ENCODE peak calls at places on chromosomes 7 and 10, in seven cellular contexts. X is tibial nerve, F is heart right ventricle, A is Caco-2, T is fibroblast of pulmonary artery, L is HFFc6, D is MCF 10A. B is an unnamed sample.

GRCh38 chr10:90197766-90198165 is 496.4 kb downstream of the KIF20B start:
- DNase-seq in X (no peak), F (no peak), A (no peak), T (peak; percentile 42), L (no peak), D (peak; percentile 56), B (no peak)

GRCh38 chr7:25454562-25455031 is 226.3 kb upstream of the NPVF start:
- DNase-seq in X (peak; percentile 48), F (peak; percentile 18), A (no peak), T (peak; percentile 3), L (no peak), D (peak; percentile 26), B (no peak)

GRCh38 chr7:148286150-148286549 is 304.4 kb upstream of the C7orf33 start:
- DNase-seq in X (no peak), F (no peak), A (peak; percentile 47), T (no peak), L (no peak), D (peak; percentile 44), B (no peak)

GRCh38 chr10:28087675-28088351 is 88.9 kb upstream of the ODAD2 start:
- DNase-seq in X (no peak), F (no peak), A (no peak), T (peak; percentile 79), L (peak; percentile 44), D (peak; percentile 92), B (no peak)

GRCh38 chr10:102639527-102639926 is 4.8 kb upstream of the TRIM8 start:
- DNase-seq in X (no peak), F (no peak), A (no peak), T (no peak), L (no peak), D (no peak), B (no peak)

GRCh38 chr7:44247868-44248651 is 47.3 kb downstream of the YKT6 start:
- DNase-seq in X (no peak), F (no peak), A (no peak), T (no peak), L (no peak), D (no peak), B (no peak)

GRCh38 chr7:112204776-112205347 is 1.3 kb downstream of the DOCK4 start:
- DNase-seq in X (no peak), F (no peak), A (no peak), T (peak; percentile 30), L (no peak), D (peak; percentile 35), B (no peak)

GRCh38 chr7:135901585-135902540 is 75.3 kb downstream of the MTPN start:
- DNase-seq in X (no peak), F (no peak), A (no peak), T (no peak), L (no peak), D (no peak), B (peak; percentile 26)

GRCh38 chr10:131231965-131232541 is 79.5 kb downstream of the TCERG1L start:
- DNase-seq in X (no peak), F (no peak), A (no peak), T (no peak), L (no peak), D (no peak), B (no peak)

GRCh38 chr10:132548106-132548823 is 10.7 kb downstream of the INPP5A start:
- DNase-seq in X (no peak), F (no peak), A (no peak), T (no peak), L (no peak), D (no peak), B (no peak)

GRCh38 chr10:18136056-18136916 is 3.9 kb upstream of the CACNB2 start:
- DNase-seq in X (no peak), F (no peak), A (no peak), T (no peak), L (no peak), D (no peak), B (no peak)

GRCh38 chr10:91860885-91861284 is 48.4 kb downstream of the FGFBP3 start:
- DNase-seq in X (no peak), F (no peak), A (no peak), T (no peak), L (no peak), D (no peak), B (no peak)

GRCh38 chr10:91856637-91857036 is 52.6 kb downstream of the FGFBP3 start:
- DNase-seq in X (no peak), F (no peak), A (no peak), T (peak; percentile 44), L (no peak), D (peak; percentile 37), B (no peak)
- TF ChIP-seq CTCF in X (no peak), F (no peak), A (peak; percentile 77), T (peak; percentile 48), L (peak; percentile 59), D (peak; percentile 32), B (no peak)

GRCh38 chr7:5625938-5626337 is 155.5 kb downstream of the RNF216 start:
- DNase-seq in X (no peak), F (no peak), A (no peak), T (peak; percentile 73), L (peak; percentile 89), D (no peak), B (no peak)
- TF ChIP-seq CTCF in X (no peak), F (no peak), A (no peak), T (peak; percentile 8), L (peak; percentile 59), D (no peak), B (no peak)

GRCh38 chr10:70479626-70480253 is 1.2 kb downstream of the PALD1 start:
- DNase-seq in X (no peak), F (no peak), A (peak; percentile 31), T (no peak), L (no peak), D (no peak), B (no peak)
- TF ChIP-seq CTCF in X (no peak), F (no peak), A (no peak), T (no peak), L (no peak), D (no peak), B (no peak)

DNA sequence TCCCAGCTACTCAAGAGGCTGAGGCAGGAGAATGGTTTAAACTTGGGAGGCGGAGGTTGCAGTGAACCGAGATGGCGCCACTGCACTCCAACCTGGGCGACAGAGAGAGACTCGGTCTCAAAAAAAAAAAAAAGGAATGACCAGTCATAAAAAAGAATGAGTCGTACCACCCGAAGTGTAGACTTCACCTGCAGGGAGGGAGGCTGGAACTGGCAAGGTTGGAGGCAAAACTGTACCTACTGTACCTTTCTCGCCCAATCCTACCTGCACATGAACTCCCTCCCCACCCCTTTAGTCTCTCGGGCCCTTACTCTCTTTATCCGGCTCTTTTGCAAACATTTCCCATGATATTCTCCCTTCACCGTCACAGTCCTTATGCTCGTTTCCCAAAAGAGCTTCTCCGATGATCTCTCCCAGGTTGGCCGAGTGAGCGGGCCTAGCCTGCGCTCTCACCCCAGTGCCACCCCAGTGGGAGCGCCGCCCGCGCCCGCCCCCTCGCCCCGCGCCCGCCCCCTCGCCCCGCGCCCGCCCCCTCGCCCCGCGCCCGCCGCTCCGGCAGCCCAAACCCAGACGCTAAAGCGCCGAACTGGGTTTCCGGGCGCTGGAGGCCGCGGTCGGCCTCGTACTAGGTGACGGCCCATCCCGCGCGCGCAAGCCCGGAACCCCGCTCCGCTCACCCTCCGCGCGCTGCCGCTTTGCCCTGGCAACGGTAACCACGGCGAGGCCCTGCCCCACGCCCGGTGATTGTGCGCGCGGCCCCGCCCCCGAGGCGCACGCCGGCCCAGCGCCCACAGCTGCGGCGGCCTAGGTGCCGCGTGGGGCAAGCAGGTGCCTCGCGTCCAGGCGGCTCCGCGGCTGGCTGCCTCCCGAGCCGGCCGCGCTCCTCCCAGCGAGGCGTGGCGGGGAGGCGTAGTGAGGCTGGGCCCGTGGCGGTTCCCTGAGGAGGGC is at the start of gene SMKR1:
- DNase-seq in X (peak; percentile 31), F (peak; percentile 74), A (peak; percentile 66), T (peak; percentile 55), L (no peak), D (peak; percentile 63), B (peak; percentile 75)
- TF ChIP-seq CTCF in X (no peak), F (no peak), A (no peak), T (no peak), L (no peak), D (no peak), B (no peak)

GRCh38 chr10:930415-931325 is 835 bp downstream of the LARP4B start:
- DNase-seq in X (no peak), F (peak; percentile 31), A (peak; percentile 82), T (peak; percentile 21), L (peak; percentile 25), D (peak; percentile 50), B (peak; percentile 29)
- TF ChIP-seq CTCF in X (no peak), F (no peak), A (no peak), T (no peak), L (no peak), D (no peak), B (no peak)

GRCh38 chr10:113111900-113112853 is 162.1 kb downstream of the TCF7L2 start:
- DNase-seq in X (peak; percentile 47), F (no peak), A (no peak), T (peak; percentile 83), L (no peak), D (peak; percentile 91), B (no peak)

GRCh38 chr10:113104071-113104470 is 154.0 kb downstream of the TCF7L2 start:
- DNase-seq in X (no peak), F (no peak), A (no peak), T (no peak), L (peak; percentile 31), D (no peak), B (no peak)

GRCh38 chr10:113108948-113109347 is 158.9 kb downstream of the TCF7L2 start:
- DNase-seq in X (no peak), F (no peak), A (no peak), T (no peak), L (no peak), D (no peak), B (no peak)

GRCh38 chr10:113111260-113111659 is 161.2 kb downstream of the TCF7L2 start:
- DNase-seq in X (no peak), F (no peak), A (no peak), T (no peak), L (no peak), D (no peak), B (no peak)

GRCh38 chr10:113108180-113108835 is 158.3 kb downstream of the TCF7L2 start:
- DNase-seq in X (no peak), F (peak; percentile 35), A (no peak), T (no peak), L (no peak), D (peak; percentile 22), B (no peak)
- TF ChIP-seq CTCF in X (peak; percentile 17), F (no peak), A (peak; percentile 63), T (peak; percentile 43), L (peak; percentile 78), D (peak; percentile 74), B (peak; percentile 52)